ENCODE peak calls at places on chromosome X, in six cellular contexts. Z is stimulated activated naive B cell treated with anti-CD40 and anti-IgM and Interleukin-4, amounts not matched to agents 10 μg/mL and 1 μg/mL and 100 μg/mL, for 72 hours; O is Right ventricle myocardium superior; M is activated T-cell treated with anti-CD3 and anti-CD28 coated beads, Interleukin-2, amount 50 U/mL, for 72 hours; F is pons; K is ecto neural progenitor cell. A is an unnamed sample.

GRCh38 chrX:2497961-2498780 is 2.6 kb downstream of the DHRSX start:
- DNase-seq in Z (no peak), O (peak), M (no peak), F (peak), K (no peak), A (no peak)

GRCh38 chrX:4675686-4676300 is 962.3 kb upstream of the PRKX start:
- DNase-seq in Z (no peak), O (no peak), M (no peak), F (no peak), K (no peak), A (no peak)

GRCh38 chrX:37380920-37381319 is 31.8 kb downstream of the PRRG1 start:
- DNase-seq in Z (no peak), O (no peak), M (no peak), F (peak), K (no peak), A (no peak)

GRCh38 chrX:15143050-15143824 is 126.6 kb downstream of the ASB9 start:
- DNase-seq in Z (no peak), O (peak), M (peak), F (peak), K (peak), A (peak)

GRCh38 chrX:137926090-137926489 is 360.2 kb downstream of the ZIC3 start:
- DNase-seq in Z (no peak), O (no peak), M (no peak), F (peak), K (no peak), A (no peak)

GRCh38 chrX:132669142-132669541 is 180.3 kb upstream of the MBNL3 start:
- DNase-seq in Z (no peak), O (no peak), M (no peak), F (no peak), K (no peak), A (no peak)

GRCh38 chrX:113399501-113400192 is 559.0 kb upstream of the AMOT start:
- DNase-seq in Z (no peak), O (no peak), M (no peak), F (no peak), K (no peak), A (peak)

GRCh38 chrX:8052909-8053308 is 118.2 kb downstream of the VCX2 start:
- DNase-seq in Z (no peak), O (no peak), M (no peak), F (no peak), K (no peak), A (no peak)

GRCh38 chrX:26783512-26784225 is 567.7 kb downstream of the MAGEB5 start:
- DNase-seq in Z (peak), O (no peak), M (peak), F (peak), K (peak), A (peak)

GRCh38 chrX:15269618-15270521 is at the start of gene ASB9:
- DNase-seq in Z (no peak), O (peak), M (peak), F (peak), K (peak), A (peak)

GRCh38 chrX:135707880-135708279 is 5.6 kb upstream of the CT45A1 start:
- DNase-seq in Z (no peak), O (no peak), M (peak), F (peak), K (peak), A (no peak)

GRCh38 chrX:136126892-136127406 is 20.4 kb upstream of the FHL1 start:
- DNase-seq in Z (no peak), O (no peak), M (no peak), F (no peak), K (no peak), A (no peak)

GRCh38 chrX:109270580-109271484 is 211.1 kb downstream of the GUCY2F start:
- DNase-seq in Z (peak), O (no peak), M (peak), F (no peak), K (no peak), A (no peak)

GRCh38 chrX:106936246-106936645 is 16.0 kb downstream of the CLDN2 start:
- DNase-seq in Z (no peak), O (no peak), M (no peak), F (no peak), K (no peak), A (no peak)

GRCh38 chrX:133892337-133892736 is 93.1 kb downstream of the GPC3 start:
- DNase-seq in Z (no peak), O (no peak), M (no peak), F (no peak), K (no peak), A (no peak)

GRCh38 chrX:45849261-45849660 is 648.6 kb upstream of the DIPK2B start:
- DNase-seq in Z (no peak), O (no peak), M (peak), F (peak), K (no peak), A (peak)

GRCh38 chrX:68833855-68834331 is 5.1 kb downstream of the EFNB1 start:
- DNase-seq in Z (peak), O (no peak), M (no peak), F (no peak), K (peak), A (no peak)

GRCh38 chrX:24002792-24003191 is 24.2 kb downstream of the KLHL15 start:
- DNase-seq in Z (no peak), O (no peak), M (no peak), F (no peak), K (no peak), A (no peak)

GRCh38 chrX:20594985-20595384 is 328.3 kb upstream of the RPS6KA3 start:
- DNase-seq in Z (no peak), O (no peak), M (no peak), F (no peak), K (no peak), A (peak)

GRCh38 chrX:134158821-134159512 is 78.0 kb upstream of the CCDC160 start:
- DNase-seq in Z (no peak), O (no peak), M (peak), F (no peak), K (no peak), A (no peak)

GRCh38 chrX:119981286-119982070 is 37.9 kb upstream of the NKAP start:
- DNase-seq in Z (no peak), O (no peak), M (peak), F (peak), K (no peak), A (peak)